ENCODE peak calls at places on chromosomes 2 and 18, in seven cellular contexts. I is tibial artery, H is astrocyte of the cerebellum, Y is heart left ventricle, K is spleen, D is lower lobe of right lung, T is fibroblast of pulmonary artery. Z is an unnamed sample.

GRCh38 chr2:6780765-6781274 is 84.9 kb downstream of the CMPK2 start:
- DNase-seq in I (peak; percentile 49), H (no peak), Y (peak; percentile 74), K (peak; percentile 81), D (peak; percentile 70), T (peak; percentile 12), Z (no peak)

GRCh38 chr2:74502147-74502719 is 2.8 kb upstream of the LBX2 start:
- DNase-seq in I (no peak), H (no peak), Y (peak; percentile 44), K (peak; percentile 72), D (peak; percentile 48), T (no peak), Z (no peak)

GRCh38 chr2:143347901-143348300 is 218.7 kb downstream of the ARHGAP15 start:
- DNase-seq in I (no peak), H (no peak), Y (no peak), K (no peak), D (no peak), T (no peak), Z (no peak)

GRCh38 chr2:37324786-37325624 is at the start of gene PRKD3:
- DNase-seq in I (peak; percentile 54), H (no peak), Y (no peak), K (no peak), D (no peak), T (peak; percentile 42), Z (no peak)

GRCh38 chr2:64459575-64459974 is 5.6 kb downstream of the LGALSL start:
- DNase-seq in I (no peak), H (no peak), Y (no peak), K (no peak), D (no peak), T (no peak), Z (no peak)

GRCh38 chr2:65553504-65554074 is 121.2 kb upstream of the SPRED2 start:
- DNase-seq in I (no peak), H (no peak), Y (no peak), K (no peak), D (no peak), T (no peak), Z (no peak)

GRCh38 chr2:240766072-240766471 is 53.9 kb downstream of the KIF1A start:
- DNase-seq in I (no peak), H (no peak), Y (no peak), K (no peak), D (no peak), T (no peak), Z (no peak)

GRCh38 chr2:98909381-98910211 is 26.4 kb downstream of the CRACDL start:
- DNase-seq in I (no peak), H (peak; percentile 24), Y (no peak), K (peak; percentile 70), D (peak; percentile 89), T (peak; percentile 93), Z (no peak)

GRCh38 chr18:3747176-3747973 is 297.4 kb downstream of the TGIF1 start:
- DNase-seq in I (peak; percentile 48), H (no peak), Y (peak; percentile 30), K (no peak), D (no peak), T (peak; percentile 88), Z (no peak)

GRCh38 chr2:240798327-240798905 is 21.6 kb downstream of the KIF1A start:
- DNase-seq in I (peak; percentile 10), H (no peak), Y (no peak), K (no peak), D (no peak), T (no peak), Z (no peak)

GRCh38 chr2:15038373-15039364 is 406.2 kb downstream of the LRATD1 start:
- DNase-seq in I (no peak), H (no peak), Y (no peak), K (no peak), D (no peak), T (no peak), Z (no peak)

GRCh38 chr18:45733535-45733934 is 9.6 kb downstream of the SLC14A1 start:
- DNase-seq in I (no peak), H (no peak), Y (no peak), K (no peak), D (no peak), T (no peak), Z (no peak)

GRCh38 chr18:26909599-26910290 is 44.2 kb upstream of the AQP4 start:
- DNase-seq in I (no peak), H (no peak), Y (no peak), K (no peak), D (no peak), T (no peak), Z (no peak)

GRCh38 chr2:69517410-69517809 is 80.2 kb upstream of the NFU1 start:
- DNase-seq in I (no peak), H (no peak), Y (no peak), K (no peak), D (no peak), T (peak; percentile 48), Z (no peak)

GRCh38 chr2:27379840-27380625 is 501 bp downstream of the ZNF513 start:
- DNase-seq in I (peak; percentile 79), H (no peak), Y (peak; percentile 86), K (no peak), D (peak; percentile 85), T (peak; percentile 29), Z (no peak)

GRCh38 chr18:12239426-12239825 is 14.7 kb upstream of the CIDEA start:
- DNase-seq in I (no peak), H (no peak), Y (no peak), K (no peak), D (no peak), T (no peak), Z (no peak)

GRCh38 chr2:953975-954686 is 3.5 kb downstream of the SNTG2 start:
- DNase-seq in I (no peak), H (no peak), Y (no peak), K (peak; percentile 66), D (no peak), T (peak; percentile 32), Z (no peak)

GRCh38 chr2:15800489-15801329 is 139.6 kb upstream of the MYCN start:
- DNase-seq in I (no peak), H (no peak), Y (peak; percentile 30), K (no peak), D (no peak), T (no peak), Z (no peak)

GRCh38 chr2:205086689-205087088 is 541.4 kb downstream of the PARD3B start:
- DNase-seq in I (no peak), H (no peak), Y (no peak), K (no peak), D (no peak), T (no peak), Z (no peak)

GRCh38 chr2:16626497-16626896 is 39.1 kb downstream of the CYRIA start:
- DNase-seq in I (peak; percentile 63), H (peak; percentile 86), Y (peak; percentile 40), K (no peak), D (no peak), T (peak; percentile 64), Z (no peak)

GRCh38 chr18:50466634-50467033 is 91.8 kb downstream of the SKA1 start:
- DNase-seq in I (no peak), H (no peak), Y (no peak), K (no peak), D (no peak), T (no peak), Z (no peak)

GRCh38 chr18:32301976-32302743 is 112.3 kb downstream of the MEP1B start:
- DNase-seq in I (no peak), H (peak; percentile 68), Y (no peak), K (no peak), D (no peak), T (peak; percentile 85), Z (no peak)

GRCh38 chr2:157291018-157291417 is 33.5 kb downstream of the GALNT5 start:
- DNase-seq in I (no peak), H (no peak), Y (no peak), K (no peak), D (no peak), T (no peak), Z (no peak)

GRCh38 chr2:120264995-120265394 is 12.3 kb downstream of the RALB start:
- DNase-seq in I (no peak), H (no peak), Y (no peak), K (no peak), D (no peak), T (no peak), Z (no peak)

GRCh38 chr2:213247566-213247965 is 36.7 kb upstream of the SPAG16 start:
- DNase-seq in I (no peak), H (no peak), Y (no peak), K (no peak), D (no peak), T (no peak), Z (no peak)

GRCh38 chr2:130373808-130374365 is 18.0 kb downstream of the PTPN18 start:
- DNase-seq in I (no peak), H (no peak), Y (no peak), K (peak; percentile 78), D (no peak), T (no peak), Z (no peak)
- H3K4me3 ChIP-seq in I (no peak overlapping the region), H (no peak overlapping the region), Y (peak overlapping the region; percentile 76), K (peak overlapping the region; percentile 100), D (no peak overlapping the region), T (peak overlapping the region; percentile 75), Z (peak overlapping the region; percentile 96)

GRCh38 chr2:146734791-146735190 is 1110.0 kb upstream of the ACVR2A start:
- DNase-seq in I (no peak), H (no peak), Y (no peak), K (no peak), D (no peak), T (no peak), Z (no peak)

GRCh38 chr2:146730882-146731281 is 1113.9 kb upstream of the ACVR2A start:
- DNase-seq in I (no peak), H (no peak), Y (no peak), K (no peak), D (no peak), T (no peak), Z (no peak)

DNA sequence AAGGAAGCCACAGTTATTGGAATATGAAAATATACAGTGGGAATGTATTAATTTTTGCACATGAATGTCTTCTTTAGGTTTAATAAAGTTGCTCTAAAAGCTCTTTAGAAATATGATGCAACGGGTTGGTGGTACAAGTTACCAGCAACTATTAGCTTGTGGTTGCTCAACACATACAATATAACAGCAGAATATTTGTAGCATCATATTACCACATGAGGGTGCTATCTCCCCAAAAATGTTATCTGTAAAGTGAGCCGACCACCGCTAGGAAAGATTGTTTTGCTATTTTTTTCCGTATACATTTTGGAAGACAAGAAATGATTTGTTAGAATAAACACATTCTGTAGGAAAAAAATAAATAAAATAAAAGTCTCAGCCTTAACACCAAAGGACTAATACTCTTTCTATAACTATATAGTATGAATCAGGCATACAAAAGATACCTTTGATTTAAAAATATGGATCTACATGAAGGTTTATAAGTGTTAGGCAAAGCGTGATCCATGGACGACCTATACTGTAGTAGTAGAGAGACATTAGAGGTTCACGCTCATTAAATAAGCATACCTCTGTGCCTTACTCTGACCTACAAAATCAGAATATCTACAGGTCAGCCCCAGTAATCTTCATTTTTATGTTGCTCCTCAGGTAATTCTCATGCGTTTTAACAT is 1110.7 kb upstream of the ACVR2A start:
- DNase-seq in I (no peak), H (peak; percentile 45), Y (no peak), K (no peak), D (no peak), T (peak; percentile 87), Z (peak; percentile 10)
- TF ChIP-seq CTCF in I (peak; percentile 34), H (peak; percentile 55), Y (peak; percentile 32), K (no peak), D (peak; percentile 49), T (peak; percentile 55), Z (peak; percentile 62)

GRCh38 chr2:30159766-30160165 is 13.0 kb downstream of the YPEL5 start:
- DNase-seq in I (no peak), H (no peak), Y (no peak), K (no peak), D (no peak), T (no peak), Z (no peak)
- H3K4me3 ChIP-seq in I (no peak overlapping the region), H (no peak overlapping the region), Y (no peak overlapping the region), K (no peak overlapping the region), D (no peak overlapping the region), T (no peak overlapping the region), Z (no peak overlapping the region)

GRCh38 chr2:43226955-43227829 is 786 bp upstream of the ZFP36L2 start:
- DNase-seq in I (peak; percentile 97), H (no peak), Y (peak; percentile 97), K (peak; percentile 97), D (peak; percentile 97), T (peak; percentile 89), Z (no peak)
- TF ChIP-seq CTCF in I (peak; percentile 30), H (peak; percentile 14), Y (peak; percentile 34), K (no peak), D (no peak), T (no peak), Z (no peak)